ENCODE peak calls at places on chromosomes 6 and 20, in four cellular contexts. One of them, this sample, is unnamed.

GRCh38 chr6:90110971-90111370 is 185.7 kb downstream of the BACH2 start:
- DNase-seq in astrocyte of the spinal cord: no peak
- DNase-seq in adrenal gland: no peak
- DNase-seq in activated T-cell treated with anti-CD3 and anti-CD28 coated beads, Interleukin-2, amount 50 U/mL, for 4 hours: no peak
- DNase-seq in this sample: no peak

GRCh38 chr6:116221067-116221466 is 32.8 kb downstream of the TSPYL4 start:
- DNase-seq in astrocyte of the spinal cord: no peak
- DNase-seq in adrenal gland: no peak
- DNase-seq in activated T-cell treated with anti-CD3 and anti-CD28 coated beads, Interleukin-2, amount 50 U/mL, for 4 hours: no peak
- DNase-seq in this sample: no peak

GRCh38 chr6:99334526-99335127 is 14.8 kb downstream of the FAXC start:
- DNase-seq in astrocyte of the spinal cord: peak
- DNase-seq in adrenal gland: peak
- DNase-seq in activated T-cell treated with anti-CD3 and anti-CD28 coated beads, Interleukin-2, amount 50 U/mL, for 4 hours: no peak
- DNase-seq in this sample: peak

GRCh38 chr6:106325336-106326178 is at the start of gene ATG5:
- DNase-seq in astrocyte of the spinal cord: peak
- DNase-seq in adrenal gland: peak
- DNase-seq in activated T-cell treated with anti-CD3 and anti-CD28 coated beads, Interleukin-2, amount 50 U/mL, for 4 hours: peak
- DNase-seq in this sample: peak

GRCh38 chr6:37576336-37576737 is 76.6 kb upstream of the CCDC167 start:
- DNase-seq in astrocyte of the spinal cord: peak
- DNase-seq in adrenal gland: no peak
- DNase-seq in activated T-cell treated with anti-CD3 and anti-CD28 coated beads, Interleukin-2, amount 50 U/mL, for 4 hours: no peak
- DNase-seq in this sample: peak

GRCh38 chr20:64115171-64115911 is 8.0 kb upstream of the NPBWR2 start:
- DNase-seq in astrocyte of the spinal cord: no peak
- DNase-seq in adrenal gland: no peak
- DNase-seq in activated T-cell treated with anti-CD3 and anti-CD28 coated beads, Interleukin-2, amount 50 U/mL, for 4 hours: no peak
- DNase-seq in this sample: no peak

GRCh38 chr6:149480502-149481280 is 4.1 kb downstream of the ZC3H12D start:
- DNase-seq in astrocyte of the spinal cord: no peak
- DNase-seq in adrenal gland: no peak
- DNase-seq in activated T-cell treated with anti-CD3 and anti-CD28 coated beads, Interleukin-2, amount 50 U/mL, for 4 hours: peak
- DNase-seq in this sample: no peak

GRCh38 chr20:48571945-48572589 is 255.7 kb downstream of the PREX1 start:
- DNase-seq in astrocyte of the spinal cord: no peak
- DNase-seq in adrenal gland: no peak
- DNase-seq in activated T-cell treated with anti-CD3 and anti-CD28 coated beads, Interleukin-2, amount 50 U/mL, for 4 hours: no peak
- DNase-seq in this sample: no peak

GRCh38 chr6:52454556-52454955 is 34.4 kb downstream of the EFHC1 start:
- DNase-seq in astrocyte of the spinal cord: peak
- DNase-seq in adrenal gland: no peak
- DNase-seq in activated T-cell treated with anti-CD3 and anti-CD28 coated beads, Interleukin-2, amount 50 U/mL, for 4 hours: no peak
- DNase-seq in this sample: peak

GRCh38 chr6:11491998-11492397 is 45.6 kb upstream of the TMEM170B start:
- DNase-seq in astrocyte of the spinal cord: no peak
- DNase-seq in adrenal gland: no peak
- DNase-seq in activated T-cell treated with anti-CD3 and anti-CD28 coated beads, Interleukin-2, amount 50 U/mL, for 4 hours: no peak
- DNase-seq in this sample: no peak

GRCh38 chr20:45834797-45835161 is 1.2 kb downstream of the SNX21 start:
- DNase-seq in astrocyte of the spinal cord: no peak
- DNase-seq in adrenal gland: no peak
- DNase-seq in activated T-cell treated with anti-CD3 and anti-CD28 coated beads, Interleukin-2, amount 50 U/mL, for 4 hours: no peak
- DNase-seq in this sample: no peak

GRCh38 chr6:154815938-154816820 is 83.0 kb downstream of the SCAF8 start:
- DNase-seq in astrocyte of the spinal cord: peak
- DNase-seq in adrenal gland: no peak
- DNase-seq in activated T-cell treated with anti-CD3 and anti-CD28 coated beads, Interleukin-2, amount 50 U/mL, for 4 hours: no peak
- DNase-seq in this sample: no peak

GRCh38 chr6:113147544-113147943 is 709.6 kb upstream of the MARCKS start:
- DNase-seq in astrocyte of the spinal cord: peak
- DNase-seq in adrenal gland: no peak
- DNase-seq in activated T-cell treated with anti-CD3 and anti-CD28 coated beads, Interleukin-2, amount 50 U/mL, for 4 hours: no peak
- DNase-seq in this sample: no peak

GRCh38 chr6:42984001-42984923 is at the start of gene PPP2R5D:
- DNase-seq in astrocyte of the spinal cord: peak
- DNase-seq in adrenal gland: peak
- DNase-seq in activated T-cell treated with anti-CD3 and anti-CD28 coated beads, Interleukin-2, amount 50 U/mL, for 4 hours: peak
- DNase-seq in this sample: peak

GRCh38 chr6:86215323-86215722 is 572.6 kb upstream of the SYNCRIP start:
- DNase-seq in astrocyte of the spinal cord: no peak
- DNase-seq in adrenal gland: no peak
- DNase-seq in activated T-cell treated with anti-CD3 and anti-CD28 coated beads, Interleukin-2, amount 50 U/mL, for 4 hours: no peak
- DNase-seq in this sample: no peak

GRCh38 chr6:161257778-161258457 is 15.9 kb downstream of the AGPAT4 start:
- DNase-seq in astrocyte of the spinal cord: peak
- DNase-seq in adrenal gland: peak
- DNase-seq in activated T-cell treated with anti-CD3 and anti-CD28 coated beads, Interleukin-2, amount 50 U/mL, for 4 hours: no peak
- DNase-seq in this sample: no peak

GRCh38 chr6:96724641-96725040 is 112.6 kb downstream of the GPR63 start:
- DNase-seq in astrocyte of the spinal cord: no peak
- DNase-seq in adrenal gland: no peak
- DNase-seq in activated T-cell treated with anti-CD3 and anti-CD28 coated beads, Interleukin-2, amount 50 U/mL, for 4 hours: no peak
- DNase-seq in this sample: no peak

GRCh38 chr6:1574083-1574761 is 35.5 kb upstream of the FOXC1 start:
- DNase-seq in astrocyte of the spinal cord: no peak
- DNase-seq in adrenal gland: no peak
- DNase-seq in activated T-cell treated with anti-CD3 and anti-CD28 coated beads, Interleukin-2, amount 50 U/mL, for 4 hours: no peak
- DNase-seq in this sample: no peak

GRCh38 chr6:43790031-43790430 is 20.0 kb downstream of the VEGFA start:
- DNase-seq in astrocyte of the spinal cord: no peak
- DNase-seq in adrenal gland: peak
- DNase-seq in activated T-cell treated with anti-CD3 and anti-CD28 coated beads, Interleukin-2, amount 50 U/mL, for 4 hours: no peak
- DNase-seq in this sample: no peak

GRCh38 chr20:50745634-50746137 is 14.3 kb downstream of the PARD6B start:
- DNase-seq in astrocyte of the spinal cord: no peak
- DNase-seq in adrenal gland: no peak
- DNase-seq in activated T-cell treated with anti-CD3 and anti-CD28 coated beads, Interleukin-2, amount 50 U/mL, for 4 hours: no peak
- DNase-seq in this sample: no peak

GRCh38 chr6:125285936-125286335 is 15.8 kb downstream of the HDDC2 start:
- DNase-seq in astrocyte of the spinal cord: no peak
- DNase-seq in adrenal gland: no peak
- DNase-seq in activated T-cell treated with anti-CD3 and anti-CD28 coated beads, Interleukin-2, amount 50 U/mL, for 4 hours: no peak
- DNase-seq in this sample: no peak

GRCh38 chr6:143027058-143027457 is 33.6 kb upstream of the AIG1 start:
- DNase-seq in astrocyte of the spinal cord: peak
- DNase-seq in adrenal gland: peak
- DNase-seq in activated T-cell treated with anti-CD3 and anti-CD28 coated beads, Interleukin-2, amount 50 U/mL, for 4 hours: peak
- DNase-seq in this sample: peak

GRCh38 chr6:46888031-46888430 is 33.7 kb downstream of the ADGRF5 start:
- DNase-seq in astrocyte of the spinal cord: peak
- DNase-seq in adrenal gland: no peak
- DNase-seq in activated T-cell treated with anti-CD3 and anti-CD28 coated beads, Interleukin-2, amount 50 U/mL, for 4 hours: no peak
- DNase-seq in this sample: no peak

GRCh38 chr20:61459266-61459665 is 207.2 kb downstream of the CDH4 start:
- DNase-seq in astrocyte of the spinal cord: no peak
- DNase-seq in adrenal gland: no peak
- DNase-seq in activated T-cell treated with anti-CD3 and anti-CD28 coated beads, Interleukin-2, amount 50 U/mL, for 4 hours: no peak
- DNase-seq in this sample: no peak

GRCh38 chr6:149234051-149234962 is 83.2 kb upstream of the TAB2 start:
- DNase-seq in astrocyte of the spinal cord: peak
- DNase-seq in adrenal gland: no peak
- DNase-seq in activated T-cell treated with anti-CD3 and anti-CD28 coated beads, Interleukin-2, amount 50 U/mL, for 4 hours: peak
- DNase-seq in this sample: peak

GRCh38 chr6:42165016-42165415 is 8.1 kb upstream of the GUCA1A start:
- DNase-seq in astrocyte of the spinal cord: no peak
- DNase-seq in adrenal gland: no peak
- DNase-seq in activated T-cell treated with anti-CD3 and anti-CD28 coated beads, Interleukin-2, amount 50 U/mL, for 4 hours: no peak
- DNase-seq in this sample: no peak

GRCh38 chr6:138690975-138691594 is 82.5 kb upstream of the CCDC28A start:
- DNase-seq in astrocyte of the spinal cord: no peak
- DNase-seq in adrenal gland: no peak
- DNase-seq in activated T-cell treated with anti-CD3 and anti-CD28 coated beads, Interleukin-2, amount 50 U/mL, for 4 hours: no peak
- DNase-seq in this sample: no peak